ENCODE peak calls at places on chromosomes 1 and 21, in five cellular contexts. E, M, G, A and L are unnamed samples. For H3K36me3, the result is how much of the 10 kb centered on the place peaks cover.

GRCh38 chr1:62012095-62012494 is 182.6 kb upstream of the L1TD1 start:
- DNase-seq in E (no peak), M (no peak), G (no peak), A (no peak), L (no peak)

GRCh38 chr1:213669964-213670691 is 317.6 kb upstream of the PROX1 start:
- DNase-seq in E (no peak), M (no peak), G (no peak), A (peak), L (no peak)

GRCh38 chr21:34630536-34631143 is 15.7 kb upstream of the RCAN1 start:
- DNase-seq in E (no peak), M (peak), G (peak), A (peak), L (peak)

GRCh38 chr1:52970149-52970548 is 43.1 kb downstream of the SCP2 start:
- DNase-seq in E (peak), M (no peak), G (peak), A (no peak), L (no peak)

GRCh38 chr1:201127755-201128455 is 921 bp upstream of the ASCL5 start:
- DNase-seq in E (no peak), M (peak), G (no peak), A (no peak), L (peak)

GRCh38 chr21:46185717-46186116 is 1.5 kb upstream of the SPATC1L start:
- DNase-seq in E (no peak), M (no peak), G (no peak), A (no peak), L (no peak)

GRCh38 chr1:60034999-60035398 is 38.6 kb downstream of the C1orf87 start:
- DNase-seq in E (no peak), M (no peak), G (no peak), A (no peak), L (no peak)

GRCh38 chr1:180211860-180212229 is 18.2 kb upstream of the LHX4 start:
- DNase-seq in E (no peak), M (no peak), G (no peak), A (no peak), L (no peak)

GRCh38 chr1:162823231-162823630 is 32.7 kb downstream of the HSD17B7 start:
- DNase-seq in E (no peak), M (no peak), G (no peak), A (no peak), L (no peak)

GRCh38 chr1:44357710-44358109 is 2.7 kb upstream of the ERI3 start:
- DNase-seq in E (no peak), M (no peak), G (no peak), A (no peak), L (no peak)

GRCh38 chr1:155389831-155390230 is 69.1 kb downstream of the RUSC1 start:
- DNase-seq in E (no peak), M (no peak), G (no peak), A (no peak), L (no peak)

GRCh38 chr21:29245104-29245643 is 53.5 kb upstream of the BACH1 start:
- DNase-seq in E (no peak), M (no peak), G (no peak), A (no peak), L (no peak)

GRCh38 chr1:230280906-230281413 is 145.2 kb downstream of the PGBD5 start:
- DNase-seq in E (no peak), M (no peak), G (no peak), A (no peak), L (peak)

GRCh38 chr21:34544032-34544496 is 32.1 kb upstream of the KCNE1 start:
- DNase-seq in E (no peak), M (peak), G (peak), A (peak), L (peak)

GRCh38 chr1:223827193-223827663 is 18.5 kb downstream of the TP53BP2 start:
- DNase-seq in E (no peak), M (peak), G (no peak), A (no peak), L (no peak)

GRCh38 chr1:158045639-158046038 is 52.2 kb downstream of the KIRREL1 start:
- DNase-seq in E (no peak), M (peak), G (peak), A (peak), L (peak)

GRCh38 chr1:169694304-169694703 is 17.1 kb downstream of the SELL start:
- DNase-seq in E (no peak), M (no peak), G (no peak), A (no peak), L (no peak)

GRCh38 chr1:156435551-156436318 is 64.8 kb downstream of the MEF2D start:
- DNase-seq in E (no peak), M (no peak), G (peak), A (no peak), L (no peak)

GRCh38 chr21:32335601-32336575 is 37.2 kb downstream of the MRAP start:
- DNase-seq in E (no peak), M (peak), G (no peak), A (no peak), L (no peak)

GRCh38 chr1:182391362-182392044 is at the start of gene GLUL:
- DNase-seq in E (peak), M (peak), G (peak), A (peak), L (peak)
- TF ChIP-seq CTCF in E (no peak), M (peak), G (peak), A (peak), L (peak)

DNA sequence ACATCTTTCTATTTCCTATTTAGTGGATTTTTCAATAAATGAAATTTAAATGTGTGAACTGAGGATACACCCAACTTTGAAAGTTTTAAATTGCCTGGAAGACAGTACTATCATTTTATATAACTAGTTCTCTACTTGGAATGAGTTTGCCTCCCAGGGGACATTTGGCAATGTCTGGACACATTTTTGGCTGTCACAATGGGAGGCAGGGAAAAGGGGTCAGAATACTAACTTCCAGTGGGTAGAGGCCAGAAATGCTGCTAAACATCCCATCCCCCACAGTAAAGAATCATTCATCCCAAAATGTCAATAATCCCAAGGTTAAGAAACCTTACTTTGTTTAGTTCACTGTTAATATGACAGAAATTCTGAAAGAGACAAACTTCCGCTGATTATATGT is 13.2 kb upstream of the NRAS start:
- DNase-seq in E (no peak), M (no peak), G (no peak), A (no peak), L (no peak)
- H3K36me3 ChIP-seq in E (under half), M (half or more), G (half or more), A (half or more), L (under half)

DNA sequence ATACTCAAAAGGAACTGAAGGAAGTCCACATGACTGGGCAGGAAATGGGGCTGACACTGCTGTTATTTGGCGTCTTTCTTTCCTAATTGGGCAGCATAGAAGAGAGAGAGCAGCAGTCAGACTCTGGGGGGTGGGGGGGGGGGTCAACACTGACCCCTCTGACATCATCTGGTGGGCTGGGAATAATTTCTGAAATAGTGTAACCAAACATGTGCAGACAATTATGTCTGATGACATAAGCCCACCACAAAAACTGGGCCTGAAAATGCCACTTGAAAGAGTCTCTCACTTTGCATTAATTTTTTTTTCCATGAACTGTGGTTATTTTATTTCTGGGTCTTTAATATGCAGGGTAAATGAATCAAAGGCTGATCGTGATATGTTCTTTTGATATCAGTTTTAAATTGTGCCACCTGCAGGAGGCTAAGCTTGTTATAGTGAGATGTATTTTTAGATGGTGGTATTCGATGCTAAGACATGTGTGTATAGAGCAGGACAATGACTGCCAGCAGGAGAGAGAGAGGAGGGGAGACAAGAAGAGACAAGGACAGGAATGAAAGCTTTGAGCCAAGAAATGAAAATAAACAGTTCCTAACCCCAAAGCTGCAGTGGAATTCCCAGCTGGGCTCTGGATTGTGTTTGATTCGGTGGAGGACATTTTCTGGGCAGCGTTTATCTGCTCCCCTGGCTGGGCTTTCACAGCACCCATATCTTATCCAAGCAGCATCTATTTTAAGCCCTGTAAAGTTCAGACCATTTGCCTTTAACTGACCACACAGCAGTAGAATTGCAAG is 264.7 kb downstream of the PBX1 start:
- DNase-seq in E (no peak), M (peak), G (peak), A (no peak), L (peak)
- TF ChIP-seq CTCF in E (no peak), M (no peak), G (no peak), A (no peak), L (no peak)

DNA sequence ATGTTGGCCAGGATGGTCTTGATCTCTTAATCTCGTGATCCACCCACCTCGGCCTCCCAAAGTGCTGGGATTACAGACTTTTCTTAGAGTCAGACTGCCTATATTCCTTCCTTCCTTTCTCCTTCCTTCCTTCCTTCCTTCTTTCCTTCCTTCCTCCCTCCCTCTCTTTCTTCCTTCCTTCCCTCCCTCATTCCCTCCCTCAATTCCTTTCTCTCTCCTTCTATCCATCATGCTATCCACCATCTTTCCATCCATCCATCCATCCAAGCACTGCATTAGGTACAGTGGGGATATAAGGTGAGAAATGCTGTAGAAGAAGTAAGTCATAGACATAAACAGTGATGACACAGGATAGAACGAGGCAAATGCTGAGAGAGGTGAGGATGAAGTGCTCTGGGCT is 13.2 kb downstream of the LAMC2 start:
- DNase-seq in E (no peak), M (no peak), G (no peak), A (no peak), L (no peak)
- H3K36me3 ChIP-seq in E (under half), M (under half), G (under half), A (under half), L (under half)

GRCh38 chr21:38869196-38869595 is 63.5 kb downstream of the ETS2 start:
- DNase-seq in E (no peak), M (no peak), G (no peak), A (peak), L (no peak)

GRCh38 chr21:38875694-38876492 is 70.2 kb downstream of the ETS2 start:
- DNase-seq in E (no peak), M (no peak), G (no peak), A (peak), L (no peak)

GRCh38 chr21:38869946-38870345 is 64.2 kb downstream of the ETS2 start:
- DNase-seq in E (no peak), M (peak), G (no peak), A (no peak), L (no peak)
- TF ChIP-seq CTCF in E (no peak), M (no peak), G (no peak), A (peak), L (no peak)

GRCh38 chr1:35386954-35387353 is 118.4 kb downstream of the ZMYM4 start:
- DNase-seq in E (no peak), M (no peak), G (no peak), A (no peak), L (peak)
- H3K36me3 ChIP-seq in E (under half), M (under half), G (under half), A (under half), L (under half)

GRCh38 chr1:1300352-1300739 is 7.4 kb downstream of the ACAP3 start:
- DNase-seq in E (no peak), M (no peak), G (no peak), A (no peak), L (no peak)

GRCh38 chr1:1299686-1300351 is 7.9 kb downstream of the ACAP3 start:
- DNase-seq in E (no peak), M (no peak), G (peak), A (no peak), L (no peak)

GRCh38 chr1:1303736-1304135 is 4.0 kb downstream of the ACAP3 start:
- DNase-seq in E (no peak), M (no peak), G (no peak), A (no peak), L (no peak)

GRCh38 chr1:1302951-1303509 is 4.7 kb downstream of the ACAP3 start:
- DNase-seq in E (no peak), M (no peak), G (no peak), A (no peak), L (no peak)

GRCh38 chr1:1302006-1302430 is 5.7 kb downstream of the ACAP3 start:
- DNase-seq in E (no peak), M (no peak), G (no peak), A (no peak), L (no peak)
- TF ChIP-seq CTCF in E (peak), M (peak), G (peak), A (peak), L (peak)